ENCODE peak calls at places on chromosomes 11 and 22, in eight cellular contexts. B is LoVo, I is NCI-H82, P is kidney glomerular epithelial cell, L is psoas muscle, R is mesothelial cell of epicardium, W is NCI-H1092, Q is mesendoderm. X is an unnamed sample.

GRCh38 chr11:12052676-12053605 is 44.5 kb upstream of the DKK3 start:
- DNase-seq in R (no peak), P (no peak), Q (peak), L (no peak), I (peak), B (no peak), W (no peak), X (peak)

GRCh38 chr11:64000740-64001514 is 14.7 kb downstream of the OTUB1 start:
- DNase-seq in Q (no peak), L (no peak), R (no peak), I (no peak), W (no peak), B (no peak), P (no peak), X (no peak)

GRCh38 chr11:126512741-126513715 is 157.5 kb downstream of the ST3GAL4 start:
- DNase-seq in B (no peak), I (no peak), R (no peak), W (no peak), L (no peak), P (no peak), Q (peak), X (peak)

GRCh38 chr22:44743804-44744211 is 8.6 kb upstream of the ARHGAP8 start:
- DNase-seq in W (no peak), R (no peak), L (no peak), I (no peak), Q (peak), P (no peak), B (no peak), X (no peak)

GRCh38 chr11:70126494-70126893 is 48.4 kb downstream of the ANO1 start:
- DNase-seq in B (no peak), W (no peak), L (no peak), R (no peak), Q (no peak), I (no peak), P (no peak), X (no peak)

GRCh38 chr22:45585437-45585755 is 82.7 kb downstream of the FBLN1 start:
- DNase-seq in Q (no peak), P (no peak), R (no peak), I (no peak), B (no peak), W (no peak), L (peak), X (no peak)

GRCh38 chr22:35900483-35901168 is 128.0 kb downstream of the RBFOX2 start:
- DNase-seq in B (no peak), L (no peak), P (no peak), Q (peak), W (no peak), R (no peak), I (no peak), X (peak)

GRCh38 chr22:39254789-39255298 is 10.1 kb upstream of the PDGFB start:
- DNase-seq in R (no peak), Q (no peak), B (no peak), W (no peak), L (peak), P (peak), I (no peak), X (peak)